ENCODE peak calls at places on chromosome 17, in five cellular contexts. U, A, J, S and C are unnamed samples.

GRCh38 chr17:55783684-55784245 is 32.9 kb downstream of the PCTP start:
- DNase-seq in J (peak), S (peak), A (no peak), U (peak), C (peak)

GRCh38 chr17:36534117-36534880 is at the start of gene MYO19:
- DNase-seq in J (peak), S (peak), U (peak), A (no peak), C (peak)

GRCh38 chr17:47816111-47816735 is 5.4 kb downstream of the OSBPL7 start:
- DNase-seq in S (no peak), J (no peak), U (no peak), A (no peak), C (no peak)

GRCh38 chr17:10304758-10305300 is 68.0 kb downstream of the MYH13 start:
- DNase-seq in A (no peak), U (no peak), S (no peak), J (no peak), C (no peak)

GRCh38 chr17:75266315-75267145 is 4.5 kb downstream of the MIF4GD start:
- DNase-seq in A (no peak), U (no peak), S (no peak), J (no peak), C (no peak)

GRCh38 chr17:57766307-57766943 is 21.3 kb upstream of the CCDC182 start:
- DNase-seq in J (no peak), A (no peak), U (no peak), S (no peak), C (no peak)

GRCh38 chr17:82025401-82026107 is 2.4 kb downstream of the LRRC45 start:
- DNase-seq in A (no peak), J (no peak), U (no peak), S (no peak), C (no peak)

GRCh38 chr17:80192268-80192667 is 22.4 kb downstream of the CARD14 start:
- DNase-seq in A (no peak), S (peak), U (no peak), J (no peak), C (no peak)

GRCh38 chr17:80596760-80597608 is 52.3 kb downstream of the RPTOR start:
- DNase-seq in S (no peak), U (no peak), J (no peak), A (no peak), C (no peak)

GRCh38 chr17:59845595-59846390 is 47.0 kb downstream of the TUBD1 start:
- DNase-seq in A (no peak), S (peak), U (peak), J (peak), C (no peak)

GRCh38 chr17:36133629-36134259 is 30.1 kb downstream of the CCL4 start:
- DNase-seq in U (no peak), S (peak), J (no peak), A (no peak), C (no peak)

GRCh38 chr17:47852113-47852949 is 1.4 kb upstream of the SP6 start:
- DNase-seq in S (no peak), J (no peak), U (no peak), A (no peak), C (no peak)

GRCh38 chr17:13589658-13590057 is 12.1 kb downstream of the HS3ST3A1 start:
- DNase-seq in J (no peak), U (no peak), S (no peak), A (no peak), C (no peak)

GRCh38 chr17:57309479-57309878 is 53.2 kb downstream of the MSI2 start:
- DNase-seq in S (no peak), A (no peak), U (no peak), J (no peak), C (no peak)

GRCh38 chr17:8221663-8222379 is 11.4 kb upstream of the AURKB start:
- DNase-seq in U (peak), A (peak), S (peak), J (peak), C (peak)

GRCh38 chr17:17751489-17751995 is 70.3 kb downstream of the RAI1 start:
- DNase-seq in J (no peak), S (no peak), U (no peak), A (no peak), C (no peak)

DNA sequence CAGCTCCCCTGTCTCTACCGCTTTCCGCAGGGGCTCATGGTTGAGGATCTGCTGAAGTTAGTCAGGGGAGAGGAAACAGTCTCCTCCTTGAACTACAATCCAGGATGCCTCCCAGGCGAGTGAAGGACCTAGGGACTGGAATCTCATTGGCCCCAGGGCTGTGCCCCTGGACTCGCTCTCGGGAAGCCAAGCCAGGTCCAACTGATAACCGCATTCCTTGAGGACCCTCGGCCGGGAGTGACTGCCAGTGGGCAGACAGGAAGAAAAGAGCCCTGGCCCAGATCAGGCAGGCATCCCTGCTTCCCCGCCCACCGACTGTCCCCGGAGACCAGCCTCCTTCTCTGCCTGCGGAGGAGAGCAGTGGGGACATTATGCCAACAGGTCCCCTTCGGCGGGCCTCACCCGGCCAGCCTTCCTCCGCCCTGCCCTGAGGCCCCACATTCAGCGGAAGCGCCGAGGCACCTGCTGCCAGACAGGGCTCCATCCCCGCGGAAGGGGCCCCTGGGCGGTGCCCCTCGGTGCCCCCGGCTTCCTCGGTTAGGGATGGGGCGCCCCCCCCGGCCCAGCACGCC is 776 bp downstream of the LRRC75A start:
- DNase-seq in A (no peak), J (peak), S (no peak), U (no peak), C (no peak)
- H3K4me3 ChIP-seq in A (peak), J (peak), S (peak), U (no peak), C (peak)

GRCh38 chr17:83103200-83103937 is 24.0 kb downstream of the METRNL start:
- DNase-seq in A (no peak), J (peak), S (peak), U (no peak), C (no peak)
- H3K4me3 ChIP-seq in A (peak), J (no peak), S (no peak), U (no peak), C (no peak)

GRCh38 chr17:63973247-63973646 is 529 bp upstream of the SCN4A start:
- DNase-seq in A (no peak), J (no peak), S (no peak), U (no peak), C (no peak)
- H3K4me3 ChIP-seq in A (no peak), J (no peak), S (no peak), U (no peak), C (no peak)

GRCh38 chr17:38420518-38420917 is 7.7 kb upstream of the ARHGAP23 start:
- DNase-seq in J (no peak), S (no peak), U (no peak), A (no peak), C (no peak)

GRCh38 chr17:38418069-38418692 is 10.1 kb upstream of the ARHGAP23 start:
- DNase-seq in S (no peak), A (no peak), J (no peak), U (no peak), C (no peak)

GRCh38 chr17:38419508-38419981 is 8.7 kb upstream of the ARHGAP23 start:
- DNase-seq in U (no peak), A (no peak), S (no peak), J (no peak), C (no peak)

GRCh38 chr17:38417210-38417951 is 10.9 kb upstream of the ARHGAP23 start:
- DNase-seq in J (no peak), U (peak), S (no peak), A (no peak), C (no peak)

GRCh38 chr17:38418693-38419507 is 9.4 kb upstream of the ARHGAP23 start:
- DNase-seq in S (no peak), U (no peak), A (no peak), J (no peak), C (no peak)
- H3K4me3 ChIP-seq in S (peak), U (no peak), A (peak), J (no peak), C (peak)

GRCh38 chr17:68514809-68515208 is 2.6 kb downstream of the PRKAR1A start:
- DNase-seq in U (peak), A (no peak), S (peak), J (no peak), C (no peak)
- H3K4me3 ChIP-seq in U (no peak), A (peak), S (peak), J (no peak), C (peak)

GRCh38 chr17:50534222-50534978 is 1.9 kb downstream of the EPN3 start:
- DNase-seq in U (peak), J (peak), A (no peak), S (no peak), C (no peak)
- H3K4me3 ChIP-seq in U (no peak), J (peak), A (no peak), S (no peak), C (no peak)

GRCh38 chr17:42192189-42193126 is 1.8 kb downstream of the GHDC start:
- DNase-seq in J (no peak), U (no peak), S (no peak), A (no peak), C (no peak)
- H3K4me3 ChIP-seq in J (no peak), U (no peak), S (no peak), A (no peak), C (no peak)

DNA sequence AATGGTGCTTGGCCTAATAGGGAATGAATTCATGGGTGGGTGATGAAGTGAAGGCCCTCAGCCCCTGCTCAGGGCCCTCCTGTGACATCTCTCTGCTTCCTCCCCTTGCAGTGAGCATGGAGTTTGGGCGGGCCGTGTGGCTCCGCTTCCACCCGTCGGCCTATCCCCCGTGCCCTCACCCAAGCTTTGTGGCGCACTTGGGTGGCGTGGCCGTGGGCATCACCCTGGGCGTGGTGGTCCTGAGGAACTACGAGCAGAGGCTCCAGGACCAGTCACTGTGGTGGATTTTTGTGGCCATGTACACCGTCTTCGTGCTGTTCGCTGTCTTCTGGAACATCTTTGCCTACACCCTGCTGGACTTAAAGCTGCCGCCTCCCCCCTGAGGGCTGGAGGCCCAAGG is 21.1 kb downstream of the C17orf75 start:
- DNase-seq in A (no peak), U (no peak), J (no peak), S (no peak), C (no peak)
- H3K4me3 ChIP-seq in A (no peak), U (no peak), J (no peak), S (no peak), C (no peak)

GRCh38 chr17:41932821-41933389 is 2.5 kb downstream of the ODAD4 start:
- DNase-seq in J (no peak), A (no peak), U (no peak), S (no peak), C (no peak)

GRCh38 chr17:41930009-41930832 is at the start of gene ODAD4:
- DNase-seq in J (peak), S (peak), A (peak), U (peak), C (peak)

GRCh38 chr17:41925991-41926590 is 4.3 kb upstream of the ODAD4 start:
- DNase-seq in J (peak), S (no peak), A (no peak), U (no peak), C (no peak)

DNA sequence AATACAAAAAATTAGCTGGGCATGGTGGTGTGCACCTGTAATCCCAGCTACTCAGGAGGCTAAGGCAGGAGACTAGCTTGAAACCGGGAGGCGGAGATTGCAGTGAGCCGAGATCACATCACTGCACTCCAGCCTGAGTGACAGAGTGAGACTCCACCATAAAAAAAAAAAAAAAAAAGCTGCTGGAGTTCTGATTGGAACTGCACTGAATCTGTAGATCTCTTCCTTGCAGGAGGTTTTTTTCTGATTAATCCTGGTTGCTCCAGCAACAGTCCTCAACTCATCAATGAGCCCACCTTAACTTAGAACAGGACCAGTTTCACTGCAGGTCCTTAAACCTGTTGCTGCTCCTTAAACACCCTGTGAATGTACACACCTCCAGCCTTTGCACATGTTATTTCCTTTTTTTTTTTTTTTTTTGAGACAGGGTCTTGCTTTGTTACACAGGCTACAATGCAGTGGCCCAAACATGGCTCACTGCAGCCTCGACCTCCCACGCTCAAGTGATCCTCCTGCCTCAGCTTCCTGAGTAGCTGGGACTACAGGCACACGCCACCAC is 1.6 kb upstream of the ODAD4 start:
- DNase-seq in A (no peak), J (no peak), U (no peak), S (no peak), C (no peak)
- H3K4me3 ChIP-seq in A (no peak), J (no peak), U (no peak), S (no peak), C (no peak)